ENCODE peak calls at places on chromosomes 16 and 17, in eight cellular contexts. O is COLO829; L is GM23338; Y is dorsolateral prefrontal cortex; Q is stimulated activated CD4-positive, alpha-beta T cell treated with anti-CD3 and anti-CD28 coated beads, TNF-alpha, amount 100 ng/mL, for 48 hours; X is T-helper 1 cell; N is SHP77; P is pancreas. J is an unnamed sample.

GRCh38 chr17:39141915-39142664 is 9.3 kb downstream of the PLXDC1 start:
- DNase-seq in O (no peak), L (no peak), Y (no peak), Q (no peak), X (no peak), N (no peak), P (no peak), J (no peak)

GRCh38 chr17:59327891-59328290 is 3.6 kb upstream of the YPEL2 start:
- DNase-seq in O (no peak), L (no peak), Y (no peak), Q (no peak), X (no peak), N (no peak), P (no peak), J (no peak)

GRCh38 chr17:57532556-57532955 is 212.5 kb downstream of the CCDC182 start:
- DNase-seq in O (no peak), L (no peak), Y (no peak), Q (no peak), X (no peak), N (no peak), P (no peak), J (no peak)

GRCh38 chr17:915416-916201 is 64.0 kb downstream of the NXN start:
- DNase-seq in O (peak; percentile 26), L (peak; percentile 48), Y (no peak), Q (no peak), X (no peak), N (no peak), P (no peak), J (no peak)

GRCh38 chr16:51523400-51523799 is 372.3 kb upstream of the SALL1 start:
- DNase-seq in O (no peak), L (no peak), Y (no peak), Q (no peak), X (no peak), N (no peak), P (no peak), J (no peak)

GRCh38 chr16:89581045-89581695 is 5.6 kb downstream of the CPNE7 start:
- DNase-seq in O (peak; percentile 45), L (no peak), Y (no peak), Q (no peak), X (no peak), N (no peak), P (no peak), J (peak; percentile 48)

GRCh38 chr16:72983728-72984350 is 64.1 kb downstream of the ZFHX3 start:
- DNase-seq in O (no peak), L (no peak), Y (no peak), Q (no peak), X (no peak), N (no peak), P (no peak), J (no peak)

GRCh38 chr17:38911081-38911730 is 14.2 kb upstream of the LASP1NB start:
- DNase-seq in O (no peak), L (no peak), Y (no peak), Q (no peak), X (no peak), N (no peak), P (no peak), J (no peak)

GRCh38 chr17:75765981-75766380 is 989 bp upstream of the GALK1 start:
- DNase-seq in O (no peak), L (no peak), Y (no peak), Q (no peak), X (no peak), N (no peak), P (no peak), J (peak; percentile 80)

GRCh38 chr17:64496348-64496785 is 487 bp downstream of the POLG2 start:
- DNase-seq in O (no peak), L (peak; percentile 21), Y (no peak), Q (no peak), X (no peak), N (no peak), P (no peak), J (no peak)

GRCh38 chr16:12119562-12119961 is 143.0 kb downstream of the SNX29 start:
- DNase-seq in O (no peak), L (no peak), Y (no peak), Q (no peak), X (no peak), N (no peak), P (no peak), J (peak; percentile 41)

GRCh38 chr17:48718781-48719641 is 3.3 kb downstream of the PRAC1 start:
- DNase-seq in O (no peak), L (peak; percentile 73), Y (no peak), Q (no peak), X (no peak), N (no peak), P (no peak), J (no peak)

GRCh38 chr17:59366040-59366757 is 34.7 kb downstream of the YPEL2 start:
- DNase-seq in O (no peak), L (peak; percentile 93), Y (no peak), Q (no peak), X (no peak), N (peak; percentile 45), P (peak; percentile 51), J (peak; percentile 35)

GRCh38 chr16:49601541-49601940 is 227.9 kb downstream of the C16orf78 start:
- DNase-seq in O (no peak), L (no peak), Y (no peak), Q (no peak), X (no peak), N (no peak), P (no peak), J (no peak)

GRCh38 chr17:35742496-35742895 is 10.5 kb downstream of the GAS2L2 start:
- DNase-seq in O (no peak), L (no peak), Y (no peak), Q (no peak), X (no peak), N (no peak), P (no peak), J (no peak)

J was measured in upper lobe of left lung.